ENCODE peak calls at places on chromosomes 5 and 9, in five cellular contexts. E, S, L, R and J are unnamed samples.
A peak's percentile ranks its signal among the peaks of the same experiment; 100 is the strongest.

GRCh38 chr5:180353226-180353962 is at the start of gene GFPT2:
- DNase-seq in E (peak; percentile 86), S (peak; percentile 66), L (peak; percentile 80), R (no peak), J (peak; percentile 65)

GRCh38 chr5:134758504-134759341 is at the start of gene DDX46:
- DNase-seq in E (peak; percentile 92), S (peak; percentile 84), L (peak; percentile 94), R (peak; percentile 76), J (peak; percentile 95)

GRCh38 chr5:41856644-41857491 is 13.4 kb downstream of the OXCT1 start:
- DNase-seq in E (peak; percentile 52), S (no peak), L (no peak), R (peak; percentile 73), J (peak; percentile 14)

GRCh38 chr5:116908537-116908936 is 333.9 kb upstream of the SEMA6A start:
- DNase-seq in E (no peak), S (no peak), L (no peak), R (no peak), J (no peak)

GRCh38 chr9:71990466-71990865 is 69.9 kb downstream of the C9orf57 start:
- DNase-seq in E (no peak), S (no peak), L (no peak), R (no peak), J (no peak)

GRCh38 chr9:34591091-34591910 is 1.8 kb upstream of the CNTFR start:
- DNase-seq in E (peak; percentile 79), S (peak; percentile 76), L (peak; percentile 86), R (peak; percentile 32), J (peak; percentile 82)

GRCh38 chr5:61617995-61618525 is 286.0 kb downstream of the ZSWIM6 start:
- DNase-seq in E (no peak), S (no peak), L (no peak), R (no peak), J (no peak)

GRCh38 chr9:131503626-131504465 is 1.1 kb downstream of the POMT1 start:
- DNase-seq in E (no peak), S (no peak), L (no peak), R (no peak), J (no peak)

GRCh38 chr5:59648949-59649921 is 244.3 kb downstream of the PDE4D start:
- DNase-seq in E (no peak), S (no peak), L (no peak), R (no peak), J (no peak)

GRCh38 chr5:172845190-172845975 is 11.3 kb downstream of the ERGIC1 start:
- DNase-seq in E (no peak), S (no peak), L (no peak), R (no peak), J (no peak)

GRCh38 chr5:125499969-125500368 is 753.5 kb upstream of the ZNF608 start:
- DNase-seq in E (no peak), S (no peak), L (no peak), R (no peak), J (no peak)

GRCh38 chr5:35061216-35061615 is 13.5 kb upstream of the AGXT2 start:
- DNase-seq in E (no peak), S (no peak), L (no peak), R (no peak), J (no peak)

GRCh38 chr5:30279237-30279636 is 914.2 kb upstream of the CDH6 start:
- DNase-seq in E (no peak), S (no peak), L (no peak), R (peak; percentile 68), J (no peak)

GRCh38 chr5:55052383-55052931 is 28.4 kb downstream of the GZMK start:
- DNase-seq in E (no peak), S (no peak), L (no peak), R (no peak), J (no peak)

GRCh38 chr9:117074782-117075510 is 339.9 kb downstream of the ASTN2 start:
- DNase-seq in E (no peak), S (no peak), L (no peak), R (no peak), J (no peak)

GRCh38 chr5:146307796-146308195 is 30.8 kb upstream of the POU4F3 start:
- DNase-seq in E (no peak), S (no peak), L (no peak), R (no peak), J (no peak)

GRCh38 chr9:96441798-96442445 is 8.0 kb upstream of the HABP4 start:
- DNase-seq in E (no peak), S (no peak), L (no peak), R (no peak), J (no peak)

GRCh38 chr9:77251050-77251449 is 73.7 kb downstream of the VPS13A start:
- DNase-seq in E (no peak), S (no peak), L (no peak), R (no peak), J (no peak)

GRCh38 chr5:168274416-168274815 is 17.0 kb upstream of the WWC1 start:
- DNase-seq in E (no peak), S (no peak), L (no peak), R (no peak), J (no peak)

GRCh38 chr9:110579763-110580255 is 268 bp upstream of the SVEP1 start:
- DNase-seq in E (peak; percentile 28), S (no peak), L (peak; percentile 38), R (peak; percentile 38), J (no peak)

GRCh38 chr9:114283551-114284111 is 39.3 kb upstream of the ORM1 start:
- DNase-seq in E (peak; percentile 12), S (no peak), L (peak; percentile 20), R (no peak), J (no peak)

GRCh38 chr9:88978034-88978433 is 13.2 kb upstream of the S1PR3 start:
- DNase-seq in E (no peak), S (no peak), L (no peak), R (no peak), J (no peak)

GRCh38 chr5:146588331-146588730 is 72.3 kb upstream of the GPR151 start:
- DNase-seq in E (no peak), S (no peak), L (no peak), R (no peak), J (no peak)

GRCh38 chr5:172450861-172451695 is 3.2 kb downstream of the SH3PXD2B start:
- DNase-seq in E (peak; percentile 54), S (no peak), L (no peak), R (no peak), J (no peak)

GRCh38 chr5:178387856-178388190 is 155.2 kb upstream of the PHYKPL start:
- DNase-seq in E (no peak), S (no peak), L (no peak), R (no peak), J (no peak)

DNA sequence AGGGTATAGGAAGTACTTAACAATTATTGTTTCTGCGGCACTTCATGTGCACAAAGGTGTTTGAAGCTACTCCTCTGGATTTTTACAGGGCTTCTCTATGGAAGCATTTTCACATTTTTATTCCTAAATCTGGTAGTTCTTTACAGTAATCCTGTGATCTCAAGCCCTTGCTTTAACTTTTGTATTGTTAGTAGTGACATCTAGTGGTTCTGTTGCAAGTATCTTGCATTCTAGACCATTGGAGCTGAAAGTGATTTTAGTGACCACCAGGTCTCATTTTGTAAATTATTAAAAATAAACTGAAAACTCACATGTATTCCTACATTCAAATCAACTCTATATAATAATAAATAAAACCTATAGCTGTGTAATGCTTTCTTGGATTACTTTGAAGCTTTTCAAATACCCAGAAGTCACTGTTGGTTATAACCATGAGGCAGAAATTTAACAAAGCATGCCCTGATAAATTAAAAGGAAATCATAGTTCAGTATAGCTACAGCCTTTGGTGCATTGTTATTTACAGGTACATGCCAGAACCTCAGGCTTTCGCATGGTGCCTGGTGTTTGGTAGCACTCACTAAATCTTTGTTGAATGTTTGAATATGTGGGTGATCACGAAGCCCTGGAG is 18.9 kb downstream of the RPS23 start:
- DNase-seq in E (no peak), S (no peak), L (no peak), R (peak; percentile 19), J (no peak)
- TF ChIP-seq CTCF in E (peak; percentile 23), S (no peak), L (peak; percentile 59), R (peak; percentile 51), J (no peak)

DNA sequence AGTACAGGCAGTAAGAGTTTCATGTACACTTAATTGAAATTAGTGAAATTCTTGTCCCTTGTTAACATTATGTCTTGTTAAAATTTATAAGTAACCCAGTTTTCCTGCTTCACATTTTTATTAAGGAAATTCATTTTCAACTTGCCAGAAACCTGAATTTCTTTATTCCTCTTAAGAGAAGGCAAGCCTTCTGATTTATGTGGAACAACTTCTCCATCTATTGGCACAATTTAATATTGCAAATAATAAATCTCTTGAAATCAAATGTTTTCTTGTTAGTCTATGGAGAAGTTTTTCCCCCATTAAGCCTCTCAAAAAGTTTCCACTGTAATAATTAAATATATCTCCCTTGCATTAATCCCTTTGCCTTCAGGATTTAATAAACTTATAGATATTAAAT is 33.8 kb upstream of the ACO1 start:
- DNase-seq in E (no peak), S (no peak), L (no peak), R (peak; percentile 19), J (no peak)
- TF ChIP-seq CTCF in E (no peak), S (peak; percentile 47), L (peak; percentile 50), R (peak; percentile 10), J (no peak)

GRCh38 chr5:138466058-138466899 is 1.0 kb downstream of the EGR1 start:
- DNase-seq in E (no peak), S (no peak), L (no peak), R (no peak), J (no peak)

GRCh38 chr5:138466900-138467710 is 1.8 kb downstream of the EGR1 start:
- DNase-seq in E (no peak), S (no peak), L (no peak), R (no peak), J (no peak)

GRCh38 chr5:138464388-138465287 is 641 bp upstream of the EGR1 start:
- DNase-seq in E (peak; percentile 99), S (peak; percentile 95), L (peak; percentile 97), R (peak; percentile 98), J (peak; percentile 94)

GRCh38 chr5:138464018-138464387 is 1.3 kb upstream of the EGR1 start:
- DNase-seq in E (peak; percentile 94), S (peak; percentile 96), L (peak; percentile 97), R (peak; percentile 88), J (peak; percentile 92)

GRCh38 chr5:138465288-138466057 is at the start of gene EGR1:
- DNase-seq in E (peak; percentile 97), S (peak; percentile 88), L (peak; percentile 96), R (peak; percentile 91), J (peak; percentile 58)
- TF ChIP-seq CTCF in E (no peak), S (no peak), L (no peak), R (no peak), J (no peak)

GRCh38 chr5:36841657-36842056 is 34.9 kb upstream of the NIPBL start:
- DNase-seq in E (no peak), S (no peak), L (no peak), R (no peak), J (no peak)

GRCh38 chr5:36836831-36837230 is 39.7 kb upstream of the NIPBL start:
- DNase-seq in E (no peak), S (no peak), L (no peak), R (no peak), J (no peak)

GRCh38 chr5:36842087-36842486 is 34.5 kb upstream of the NIPBL start:
- DNase-seq in E (no peak), S (no peak), L (no peak), R (no peak), J (no peak)

GRCh38 chr5:36839479-36839878 is 37.1 kb upstream of the NIPBL start:
- DNase-seq in E (no peak), S (no peak), L (no peak), R (no peak), J (no peak)

DNA sequence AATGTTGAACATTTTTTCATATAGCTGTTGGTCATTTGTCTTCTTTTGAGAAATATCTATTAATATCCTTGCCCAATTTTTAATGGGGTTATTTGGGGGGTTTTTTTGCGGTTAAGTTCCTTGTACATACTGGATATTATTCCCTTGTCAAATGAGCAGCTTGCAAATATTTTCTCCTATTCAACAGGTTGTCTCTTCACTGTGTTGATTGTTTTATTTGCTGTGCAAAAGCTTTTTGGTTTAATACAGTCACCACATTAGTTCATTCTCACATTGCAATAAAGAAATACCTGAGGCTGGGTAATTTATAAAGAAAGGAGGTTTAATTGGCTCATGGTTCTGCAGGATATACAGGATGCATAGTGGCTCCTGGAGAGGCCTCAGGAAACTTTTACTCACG is 36.5 kb upstream of the NIPBL start:
- DNase-seq in E (no peak), S (no peak), L (no peak), R (no peak), J (no peak)
- TF ChIP-seq CTCF in E (no peak), S (no peak), L (no peak), R (no peak), J (no peak)